ENCODE peak calls at places on chromosomes 11 and 22, in eight cellular contexts. P is lower lobe of right lung; N is LHCN-M2; H is hypothalamus; Q is stimulated activated CD4-positive, alpha-beta T cell treated with anti-CD3 and anti-CD28 coated beads, Interleukin-1b, Interleukin-23, amount 100 ng/mL, for 48 hours; F is A549; S is GM12891; U is MG63. J is an unnamed sample.

GRCh38 chr11:117095301-117096139 is 2.7 kb downstream of the SIK3 start:
- DNase-seq in P (no peak), N (no peak), H (no peak), Q (no peak), F (no peak), S (no peak), U (no peak), J (no peak)

GRCh38 chr11:73288873-73289707 is 17.0 kb downstream of the P2RY6 start:
- DNase-seq in P (peak; percentile 78), N (peak; percentile 81), H (peak; percentile 59), Q (peak; percentile 41), F (peak; percentile 91), S (peak; percentile 69), U (peak; percentile 92), J (peak; percentile 89)

GRCh38 chr11:120344302-120345004 is 8.2 kb downstream of the ARHGEF12 start:
- DNase-seq in P (no peak), N (peak; percentile 76), H (no peak), Q (peak; percentile 16), F (no peak), S (peak; percentile 36), U (no peak), J (peak; percentile 69)

GRCh38 chr22:39090426-39091064 is 6.5 kb upstream of the APOBEC3H start:
- DNase-seq in P (peak; percentile 60), N (no peak), H (no peak), Q (peak; percentile 87), F (no peak), S (no peak), U (peak; percentile 18), J (peak; percentile 64)

GRCh38 chr22:26617251-26618199 is at the start of gene CRYBB1:
- DNase-seq in P (no peak), N (no peak), H (no peak), Q (no peak), F (no peak), S (no peak), U (no peak), J (no peak)

GRCh38 chr11:46159694-46160093 is 38.4 kb upstream of the PHF21A start:
- DNase-seq in P (no peak), N (no peak), H (no peak), Q (no peak), F (no peak), S (no peak), U (no peak), J (no peak)

GRCh38 chr11:69161117-69161407 is 5.3 kb downstream of the SMIM38 start:
- DNase-seq in P (no peak), N (no peak), H (no peak), Q (no peak), F (no peak), S (no peak), U (no peak), J (no peak)

GRCh38 chr22:23069502-23070357 is 589 bp upstream of the GNAZ start:
- DNase-seq in P (peak; percentile 92), N (peak; percentile 76), H (peak; percentile 91), Q (peak; percentile 84), F (peak; percentile 46), S (peak; percentile 91), U (peak; percentile 95), J (peak; percentile 93)

GRCh38 chr11:66559141-66559861 is 9.1 kb downstream of the CTSF start:
- DNase-seq in P (peak; percentile 63), N (no peak), H (no peak), Q (peak; percentile 41), F (no peak), S (no peak), U (no peak), J (peak; percentile 33)

GRCh38 chr22:46958649-46959048 is 196.2 kb downstream of the TBC1D22A start:
- DNase-seq in P (no peak), N (no peak), H (no peak), Q (no peak), F (no peak), S (no peak), U (no peak), J (no peak)

GRCh38 chr11:7537260-7537659 is 23.5 kb downstream of the PPFIBP2 start:
- DNase-seq in P (no peak), N (no peak), H (no peak), Q (no peak), F (no peak), S (no peak), U (no peak), J (no peak)

J was measured in Daoy.